ENCODE peak calls at places on chromosomes 7 and 10, in five cellular contexts. One of them, this sample, is unnamed.
A peak's percentile ranks its signal among the peaks of the same experiment; 100 is the strongest.

GRCh38 chr10:94193466-94193924 is 169.2 kb downstream of the NOC3L start:
- DNase-seq in B cell: no peak
- DNase-seq in activated gamma-delta T cell: no peak
- DNase-seq in foreskin melanocyte: no peak
- DNase-seq in esophagus squamous epithelium: no peak
- DNase-seq in this sample: no peak

GRCh38 chr7:143305423-143306070 is 10.4 kb upstream of the CLCN1 start:
- DNase-seq in B cell: peak; percentile 63
- DNase-seq in activated gamma-delta T cell: peak; percentile 14
- DNase-seq in foreskin melanocyte: no peak
- DNase-seq in esophagus squamous epithelium: no peak
- DNase-seq in this sample: peak; percentile 72

GRCh38 chr7:144087230-144087629 is 1.2 kb downstream of the OR2A12 start:
- DNase-seq in B cell: no peak
- DNase-seq in activated gamma-delta T cell: no peak
- DNase-seq in foreskin melanocyte: no peak
- DNase-seq in esophagus squamous epithelium: no peak
- DNase-seq in this sample: no peak

GRCh38 chr10:18362892-18363291 is 222.7 kb downstream of the CACNB2 start:
- DNase-seq in B cell: no peak
- DNase-seq in activated gamma-delta T cell: no peak
- DNase-seq in foreskin melanocyte: no peak
- DNase-seq in esophagus squamous epithelium: no peak
- DNase-seq in this sample: no peak

GRCh38 chr7:89623018-89623672 is 531.1 kb upstream of the STEAP1 start:
- DNase-seq in B cell: no peak
- DNase-seq in activated gamma-delta T cell: no peak
- DNase-seq in foreskin melanocyte: peak; percentile 51
- DNase-seq in esophagus squamous epithelium: no peak
- DNase-seq in this sample: peak; percentile 47

GRCh38 chr10:123967626-123968243 is 76.1 kb upstream of the CPXM2 start:
- DNase-seq in B cell: no peak
- DNase-seq in activated gamma-delta T cell: no peak
- DNase-seq in foreskin melanocyte: peak; percentile 22
- DNase-seq in esophagus squamous epithelium: no peak
- DNase-seq in this sample: peak; percentile 61

GRCh38 chr7:34247468-34247867 is 342.1 kb downstream of the BMPER start:
- DNase-seq in B cell: no peak
- DNase-seq in activated gamma-delta T cell: no peak
- DNase-seq in foreskin melanocyte: no peak
- DNase-seq in esophagus squamous epithelium: no peak
- DNase-seq in this sample: no peak

GRCh38 chr7:54788664-54789063 is 29.7 kb upstream of the SEC61G start:
- DNase-seq in B cell: no peak
- DNase-seq in activated gamma-delta T cell: no peak
- DNase-seq in foreskin melanocyte: peak; percentile 32
- DNase-seq in esophagus squamous epithelium: no peak
- DNase-seq in this sample: peak; percentile 65

GRCh38 chr10:107814865-107815487 is 650.5 kb upstream of the SORCS1 start:
- DNase-seq in B cell: no peak
- DNase-seq in activated gamma-delta T cell: no peak
- DNase-seq in foreskin melanocyte: peak; percentile 75
- DNase-seq in esophagus squamous epithelium: no peak
- DNase-seq in this sample: peak; percentile 77

GRCh38 chr10:96998329-96998888 is 166.3 kb downstream of the LCOR start:
- DNase-seq in B cell: no peak
- DNase-seq in activated gamma-delta T cell: no peak
- DNase-seq in foreskin melanocyte: no peak
- DNase-seq in esophagus squamous epithelium: no peak
- DNase-seq in this sample: no peak